ENCODE peak calls at places on chromosome 13, in four cellular contexts. X is PC-9, C is astrocyte, U is mesenchymal stem cell. P is an unnamed sample.

GRCh38 chr13:47484564-47484963 is 516.5 kb downstream of the SUCLA2 start:
- DNase-seq in X (no peak), C (peak; percentile 88), U (peak; percentile 91), P (no peak)

GRCh38 chr13:99847318-99847750 is 124.2 kb downstream of the ZIC5 start:
- DNase-seq in X (no peak), C (no peak), U (no peak), P (no peak)

GRCh38 chr13:40143559-40143958 is 488.1 kb downstream of the COG6 start:
- DNase-seq in X (no peak), C (no peak), U (no peak), P (no peak)

GRCh38 chr13:46289260-46289955 is 77.7 kb downstream of the LRRC63 start:
- DNase-seq in X (no peak), C (no peak), U (no peak), P (no peak)

GRCh38 chr13:75806101-75806500 is 170.0 kb downstream of the LMO7 start:
- DNase-seq in X (no peak), C (no peak), U (no peak), P (no peak)

GRCh38 chr13:21668665-21669599 is 1.9 kb upstream of the FGF9 start:
- DNase-seq in X (no peak), C (peak; percentile 36), U (peak; percentile 36), P (peak; percentile 60)

GRCh38 chr13:103694033-103694432 is 627.8 kb upstream of the SLC10A2 start:
- DNase-seq in X (no peak), C (no peak), U (no peak), P (no peak)

GRCh38 chr13:110907951-110908898 is 6.6 kb downstream of the ANKRD10 start:
- DNase-seq in X (peak; percentile 82), C (peak; percentile 82), U (peak; percentile 37), P (peak; percentile 59)

GRCh38 chr13:77857810-77858209 is 60.8 kb downstream of the EDNRB start:
- DNase-seq in X (no peak), C (peak; percentile 47), U (peak; percentile 49), P (no peak)

GRCh38 chr13:96982672-96983071 is 11.6 kb downstream of the OXGR1 start:
- DNase-seq in X (no peak), C (no peak), U (no peak), P (no peak)

GRCh38 chr13:73880365-73880764 is 253.8 kb downstream of the KLF12 start:
- DNase-seq in X (no peak), C (peak; percentile 63), U (peak; percentile 47), P (no peak)

GRCh38 chr13:74132768-74133656 is 1.2 kb downstream of the KLF12 start:
- DNase-seq in X (no peak), C (peak; percentile 57), U (peak; percentile 74), P (peak; percentile 45)

GRCh38 chr13:59487883-59488282 is 675.8 kb downstream of the DIAPH3 start:
- DNase-seq in X (no peak), C (no peak), U (no peak), P (no peak)

GRCh38 chr13:22871248-22871647 is 309.5 kb upstream of the SGCG start:
- DNase-seq in X (no peak), C (no peak), U (no peak), P (no peak)

GRCh38 chr13:86109107-86109506 is 309.9 kb upstream of the SLITRK6 start:
- DNase-seq in X (no peak), C (no peak), U (no peak), P (no peak)

GRCh38 chr13:30463820-30464495 is 1.8 kb downstream of the HMGB1 start:
- DNase-seq in X (no peak), C (peak; percentile 42), U (peak; percentile 79), P (peak; percentile 69)

GRCh38 chr13:80475718-80476117 is 134.8 kb upstream of the SPRY2 start:
- DNase-seq in X (no peak), C (no peak), U (no peak), P (no peak)
- H2AFZ ChIP-seq in X (no peak overlapping the region), C (no peak overlapping the region), U (no peak overlapping the region), P (no peak overlapping the region)

GRCh38 chr13:79686441-79686840 is 205.5 kb downstream of the NDFIP2 start:
- DNase-seq in X (no peak), C (no peak), U (no peak), P (no peak)
- H2AFZ ChIP-seq in X (no peak overlapping the region), C (no peak overlapping the region), U (no peak overlapping the region), P (no peak overlapping the region)

DNA sequence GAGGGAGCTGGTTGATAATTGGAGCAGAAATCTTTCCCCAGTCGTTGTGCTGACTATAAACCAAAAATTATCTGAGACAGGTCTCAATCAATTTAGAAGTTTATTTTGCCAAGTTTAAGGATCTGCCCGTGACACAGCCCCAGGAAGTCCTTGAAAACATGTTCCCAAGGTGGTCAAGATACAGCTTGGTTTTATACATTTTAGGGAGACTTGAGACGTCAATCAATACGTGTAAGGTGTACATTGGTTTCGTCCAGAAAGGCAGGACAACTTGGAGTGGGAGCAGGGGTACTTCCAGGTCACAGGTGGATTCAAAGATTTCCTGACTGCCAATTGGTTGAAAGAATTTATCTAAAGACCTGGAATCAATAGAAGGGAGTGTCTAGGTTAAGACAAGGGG is 17.6 kb downstream of the CFAP97D2 start:
- DNase-seq in X (no peak), C (no peak), U (no peak), P (no peak)
- H2AFZ ChIP-seq in X (no peak overlapping the region), C (no peak overlapping the region), U (no peak overlapping the region), P (no peak overlapping the region)

GRCh38 chr13:112592647-112593046 is 4.7 kb upstream of the TUBGCP3 start:
- DNase-seq in X (peak; percentile 18), C (no peak), U (no peak), P (no peak)

GRCh38 chr13:112587767-112588489 is at the start of gene TUBGCP3:
- DNase-seq in X (peak; percentile 78), C (peak; percentile 60), U (peak; percentile 86), P (peak; percentile 92)

GRCh38 chr13:112596220-112596619 is 8.3 kb upstream of the TUBGCP3 start:
- DNase-seq in X (no peak), C (peak; percentile 55), U (no peak), P (no peak)

GRCh38 chr13:112588490-112589297 is 741 bp upstream of the TUBGCP3 start:
- DNase-seq in X (no peak), C (no peak), U (no peak), P (no peak)

GRCh38 chr13:112592181-112592580 is 4.2 kb upstream of the TUBGCP3 start:
- DNase-seq in X (no peak), C (no peak), U (no peak), P (no peak)
- H2AFZ ChIP-seq in X (no peak overlapping the region), C (no peak overlapping the region), U (no peak overlapping the region), P (no peak overlapping the region)

GRCh38 chr13:26548251-26548765 is 9.2 kb upstream of the WASF3 start:
- DNase-seq in X (no peak), C (no peak), U (no peak), P (no peak)
- H2AFZ ChIP-seq in X (no peak overlapping the region), C (no peak overlapping the region), U (no peak overlapping the region), P (no peak overlapping the region)

DNA sequence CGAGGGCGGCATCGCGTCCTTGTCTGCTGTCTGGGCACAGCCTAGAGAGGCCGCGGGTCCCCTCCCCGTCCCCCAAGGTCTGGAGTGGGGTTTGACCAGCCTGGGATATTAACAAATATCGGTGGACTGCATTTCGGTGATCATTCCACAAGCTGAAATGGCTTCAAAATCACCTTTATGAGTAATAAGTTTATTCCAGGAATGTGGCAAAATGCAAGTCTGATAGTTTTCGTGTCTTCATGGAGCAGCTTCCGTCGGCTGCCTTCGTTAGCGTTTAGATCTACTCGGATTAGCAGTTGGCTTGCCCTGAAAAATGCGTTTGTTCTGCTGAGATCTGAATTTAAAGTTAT is 1.1 kb upstream of the GJA3 start:
- DNase-seq in X (no peak), C (no peak), U (no peak), P (no peak)
- H2AFZ ChIP-seq in X (no peak overlapping the region), C (peak overlapping the region; percentile 54), U (no peak overlapping the region), P (peak overlapping the region; percentile 53)